ENCODE peak calls at places on chromosomes 6 and 20, in four cellular contexts. H is psoas muscle, Z is hepatocyte, O is SK-N-MC. Q is an unnamed sample.

GRCh38 chr6:29489286-29489685 is 1.5 kb upstream of the MAS1L start:
- DNase-seq in Z (no peak), O (no peak), H (no peak), Q (no peak)

GRCh38 chr20:23782366-23782983 is 31.7 kb upstream of the CST1 start:
- DNase-seq in O (no peak), H (no peak), Z (peak; percentile 57), Q (peak; percentile 38)

GRCh38 chr6:617485-618100 is 39.3 kb downstream of the HUS1B start:
- DNase-seq in O (no peak), H (no peak), Z (peak; percentile 39), Q (no peak)

GRCh38 chr20:14724465-14724864 is 387.1 kb upstream of the FLRT3 start:
- DNase-seq in H (no peak), O (no peak), Z (no peak), Q (no peak)

GRCh38 chr6:1724616-1725015 is 114.9 kb downstream of the FOXC1 start:
- DNase-seq in Z (peak; percentile 25), O (no peak), H (peak; percentile 61), Q (peak; percentile 19)

GRCh38 chr6:100719883-100720682 is 161.0 kb downstream of the ASCC3 start:
- DNase-seq in O (peak; percentile 32), H (no peak), Z (peak; percentile 19), Q (no peak)

GRCh38 chr6:163865380-163865779 is 450.9 kb downstream of the QKI start:
- DNase-seq in H (no peak), Z (no peak), O (no peak), Q (no peak)

GRCh38 chr6:109172096-109172495 is 76.8 kb downstream of the CEP57L1 start:
- DNase-seq in Z (peak; percentile 19), O (no peak), H (no peak), Q (no peak)

GRCh38 chr20:62119591-62120364 is 2.5 kb upstream of the LSM14B start:
- DNase-seq in O (no peak), Z (peak; percentile 78), H (peak; percentile 77), Q (no peak)

GRCh38 chr6:118187568-118188164 is 280.6 kb downstream of the SLC35F1 start:
- DNase-seq in H (no peak), Z (peak; percentile 6), O (peak; percentile 93), Q (no peak)

GRCh38 chr6:43297644-43298564 is at the start of gene SLC22A7:
- DNase-seq in Z (no peak), O (no peak), H (peak; percentile 52), Q (no peak)

GRCh38 chr6:170080169-170080827 is 210.6 kb downstream of the DLL1 start:
- DNase-seq in O (no peak), H (peak; percentile 36), Z (no peak), Q (no peak)

GRCh38 chr6:150297327-150298028 is 71.3 kb upstream of the IYD start:
- DNase-seq in O (no peak), Z (no peak), H (no peak), Q (peak; percentile 24)

GRCh38 chr20:38125157-38126056 is 39.7 kb downstream of the TGM2 start:
- DNase-seq in Z (no peak), O (no peak), H (peak; percentile 47), Q (peak; percentile 90)

GRCh38 chr6:157999100-158000051 is 17.7 kb downstream of the SYNJ2 start:
- DNase-seq in O (no peak), H (no peak), Z (no peak), Q (no peak)

GRCh38 chr6:112007805-112008204 is 46.1 kb upstream of the CCN6 start:
- DNase-seq in O (no peak), H (no peak), Z (no peak), Q (no peak)

GRCh38 chr6:100163035-100163434 is 169.0 kb upstream of the MCHR2 start:
- DNase-seq in O (no peak), H (no peak), Z (no peak), Q (no peak)

GRCh38 chr20:4780245-4780644 is 58.5 kb downstream of the PRND start:
- DNase-seq in Z (no peak), O (no peak), H (no peak), Q (no peak)

GRCh38 chr6:142478117-142478516 is 176.3 kb downstream of the ADGRG6 start:
- DNase-seq in O (no peak), H (no peak), Z (peak; percentile 8), Q (peak; percentile 23)

GRCh38 chr6:19342616-19343015 is 494.6 kb upstream of the ID4 start:
- DNase-seq in Z (no peak), O (no peak), H (no peak), Q (no peak)

GRCh38 chr20:21712443-21713059 is 7.1 kb downstream of the PAX1 start:
- DNase-seq in Z (no peak), O (no peak), H (no peak), Q (no peak)

GRCh38 chr20:17403496-17403895 is 127.7 kb downstream of the BFSP1 start:
- DNase-seq in Z (peak; percentile 14), O (peak; percentile 88), H (no peak), Q (no peak)

GRCh38 chr6:28336284-28337024 is 506 bp upstream of the ZSCAN31 start:
- DNase-seq in Z (peak; percentile 69), H (no peak), O (no peak), Q (peak; percentile 64)

GRCh38 chr6:7238900-7239589 is 74.0 kb downstream of the SSR1 start:
- DNase-seq in Z (peak; percentile 90), O (no peak), H (peak; percentile 95), Q (peak; percentile 80)

GRCh38 chr6:5459346-5459745 is 198.0 kb downstream of the FARS2 start:
- DNase-seq in Z (no peak), O (no peak), H (no peak), Q (no peak)

GRCh38 chr6:33994198-33995045 is 151.5 kb downstream of the GRM4 start:
- DNase-seq in O (no peak), Z (no peak), H (no peak), Q (no peak)

GRCh38 chr6:51466427-51466826 is 621.0 kb downstream of the PKHD1 start:
- DNase-seq in Z (no peak), O (no peak), H (no peak), Q (peak; percentile 66)

GRCh38 chr6:11934638-11935037 is 77.5 kb upstream of the HIVEP1 start:
- DNase-seq in Z (no peak), O (no peak), H (no peak), Q (no peak)

GRCh38 chr20:12595841-12596240 is 412.9 kb upstream of the SPTLC3 start:
- DNase-seq in H (no peak), O (no peak), Z (no peak), Q (no peak)

GRCh38 chr6:4901256-4902061 is 102.4 kb downstream of the RPP40 start:
- DNase-seq in H (no peak), Z (no peak), O (no peak), Q (no peak)

GRCh38 chr6:119326291-119327005 is 23.1 kb downstream of the MAN1A1 start:
- DNase-seq in O (no peak), H (no peak), Z (no peak), Q (no peak)

GRCh38 chr6:15474196-15474595 is 188.6 kb downstream of the DTNBP1 start:
- DNase-seq in H (no peak), Z (no peak), O (no peak), Q (no peak)

GRCh38 chr6:35698858-35699257 is 10.1 kb upstream of the FKBP5 start:
- DNase-seq in H (no peak), Z (no peak), O (no peak), Q (no peak)

GRCh38 chr20:59948828-59949720 is 8.9 kb downstream of the FAM217B start:
- DNase-seq in H (no peak), O (no peak), Z (peak; percentile 69), Q (peak; percentile 58)

GRCh38 chr6:145483191-145483996 is 251.9 kb downstream of the EPM2A start:
- DNase-seq in H (no peak), O (no peak), Z (peak; percentile 54), Q (no peak)

DNA sequence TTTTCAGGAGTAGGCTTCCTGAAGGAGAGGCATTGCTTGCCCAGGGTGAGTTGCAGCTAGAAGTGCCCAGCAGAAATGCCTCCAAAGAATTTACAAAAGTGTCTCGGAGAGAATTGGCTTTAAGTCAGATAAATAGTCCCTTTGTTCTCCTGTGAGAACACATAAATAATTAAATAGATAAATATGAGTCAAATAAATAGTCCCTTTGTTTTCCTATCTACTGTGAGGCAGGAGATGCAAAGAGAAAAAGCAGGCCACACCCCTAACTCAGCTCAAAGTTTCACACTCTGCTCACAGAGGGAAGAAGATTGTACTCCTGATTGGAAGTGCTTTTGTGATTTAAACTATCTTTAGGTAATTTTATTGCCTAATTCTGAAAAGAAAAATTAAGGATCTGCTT is 180.7 kb upstream of the PRSS16 start:
- DNase-seq in Z (no peak), H (no peak), O (no peak), Q (no peak)
- H3K27ac ChIP-seq in Z (no peak overlapping the region), H (no peak overlapping the region), O (no peak overlapping the region), Q (no peak overlapping the region)

DNA sequence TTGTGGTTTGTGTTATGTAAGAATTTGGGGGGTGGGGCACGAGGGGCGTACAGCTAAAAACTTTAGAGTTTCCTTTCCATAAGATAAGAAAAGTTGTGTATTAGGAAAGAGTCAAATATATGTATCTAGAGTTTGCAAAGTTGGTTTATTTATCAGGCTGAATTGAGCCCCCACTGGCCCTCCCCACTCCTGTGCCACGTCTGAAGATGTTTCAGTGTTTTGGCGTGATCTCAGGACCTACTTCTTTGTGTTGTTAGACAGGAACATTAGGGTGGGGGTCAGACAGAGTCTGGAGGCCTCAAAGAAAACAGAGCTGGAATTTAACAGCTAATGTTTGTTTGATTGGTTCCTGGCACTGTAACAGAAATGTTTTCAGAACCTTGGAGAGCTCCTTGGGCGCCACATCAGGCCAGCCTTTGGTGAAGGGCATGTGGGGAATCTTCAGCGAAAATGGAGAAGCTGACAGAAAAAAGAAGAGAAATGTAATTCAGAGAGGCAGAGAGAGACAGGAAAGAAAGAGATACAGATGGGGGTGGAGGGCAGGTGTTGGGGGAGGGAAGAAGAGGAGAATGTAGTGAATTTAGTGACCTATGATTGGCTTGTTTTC is 674 bp downstream of the NRSN1 start:
- DNase-seq in Z (peak; percentile 84), H (no peak), O (peak; percentile 72), Q (peak; percentile 25)
- H3K4me3 ChIP-seq in Z (no peak overlapping the region), H (no peak overlapping the region), O (peak overlapping the region; percentile 68), Q (no peak overlapping the region)

GRCh38 chr20:53222932-53223331 is 250.8 kb downstream of the TSHZ2 start:
- DNase-seq in H (no peak), Z (no peak), O (no peak), Q (no peak)
- H3K27ac ChIP-seq in H (no peak overlapping the region), Z (no peak overlapping the region), O (no peak overlapping the region), Q (no peak overlapping the region)

GRCh38 chr20:56979125-56979524 is 287.3 kb downstream of the BMP7 start:
- DNase-seq in O (no peak), Z (no peak), H (no peak), Q (no peak)

GRCh38 chr20:56975838-56976237 is 290.6 kb downstream of the BMP7 start:
- DNase-seq in H (no peak), O (no peak), Z (no peak), Q (no peak)

GRCh38 chr20:56978475-56978874 is 288.0 kb downstream of the BMP7 start:
- DNase-seq in Z (no peak), H (no peak), O (no peak), Q (no peak)

DNA sequence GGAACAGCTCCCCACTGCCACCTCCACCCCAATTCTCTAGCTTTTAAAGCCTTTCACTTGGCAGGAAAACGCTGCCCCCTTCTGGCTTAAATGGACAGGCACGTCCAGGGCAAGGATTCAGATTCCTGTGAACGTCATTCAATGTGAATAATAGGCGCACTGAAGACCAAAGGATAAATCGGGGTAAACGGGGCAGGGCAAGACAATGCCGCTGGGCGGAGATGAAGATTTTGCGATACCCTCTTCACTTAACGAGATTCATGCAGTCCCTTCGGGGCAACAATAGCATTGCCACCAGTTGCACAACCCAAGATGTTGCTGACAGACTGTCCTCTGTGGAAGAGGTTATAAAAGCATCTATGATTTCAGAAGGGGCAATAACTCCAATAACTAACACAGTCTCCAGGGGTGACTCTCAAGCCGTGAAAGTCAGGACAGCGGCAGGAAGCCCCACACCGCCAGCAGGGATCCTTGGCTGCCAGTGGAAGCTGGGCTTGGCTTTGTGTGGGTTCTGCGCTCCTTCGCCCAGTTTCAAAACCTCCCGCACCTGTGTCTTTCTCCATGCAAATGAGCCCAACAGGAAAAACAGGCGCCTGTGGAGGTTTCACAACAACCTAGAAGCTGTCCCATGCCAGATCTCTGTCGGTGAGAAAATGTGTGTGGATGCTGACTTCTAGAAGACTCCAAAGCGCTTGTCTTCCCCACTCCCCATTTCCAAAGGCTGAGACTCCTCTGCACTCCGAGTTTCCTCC is 291.8 kb downstream of the BMP7 start:
- DNase-seq in Z (peak; percentile 78), H (no peak), O (no peak), Q (peak; percentile 72)
- H3K4me3 ChIP-seq in Z (no peak overlapping the region), H (no peak overlapping the region), O (no peak overlapping the region), Q (no peak overlapping the region)